ENCODE peak calls at places on chromosomes 12 and 14, in six cellular contexts. G is A549, S is transverse colon, E is H1, C is tibial nerve, X is sigmoid colon. L is an unnamed sample.
A peak's percentile ranks its signal among the peaks of the same experiment; 100 is the strongest.

GRCh38 chr14:31939934-31940333 is 137.2 kb upstream of the ARHGAP5 start:
- DNase-seq in E (no peak), X (no peak), C (no peak), S (no peak), G (no peak), L (no peak)

GRCh38 chr14:101600336-101600890 is 39.1 kb downstream of the DIO3 start:
- DNase-seq in G (no peak), E (no peak), S (no peak), C (no peak), X (no peak), L (peak; percentile 31)

GRCh38 chr12:80702889-80703605 is 4.4 kb upstream of the MYF6 start:
- DNase-seq in G (no peak), C (no peak), X (no peak), S (no peak), E (no peak), L (no peak)

GRCh38 chr14:104317975-104318557 is 179.7 kb downstream of the KIF26A start:
- DNase-seq in E (no peak), C (no peak), S (no peak), G (no peak), X (no peak), L (peak; percentile 72)

GRCh38 chr12:65999564-66000280 is 130.8 kb downstream of the LLPH start:
- DNase-seq in C (no peak), G (no peak), S (no peak), X (no peak), E (no peak), L (no peak)

GRCh38 chr14:104385189-104386135 is 194.1 kb upstream of the C14orf180 start:
- DNase-seq in S (peak; percentile 4), G (no peak), X (peak; percentile 37), E (no peak), C (no peak), L (peak; percentile 44)

GRCh38 chr12:100229876-100230275 is 29.3 kb downstream of the ACTR6 start:
- DNase-seq in G (no peak), S (no peak), E (no peak), X (no peak), C (no peak), L (no peak)

GRCh38 chr12:121218588-121219352 is 8.8 kb downstream of the P2RX4 start:
- DNase-seq in S (peak; percentile 40), E (no peak), G (no peak), X (no peak), C (no peak), L (no peak)

GRCh38 chr14:104633276-104633861 is 28.8 kb upstream of the TMEM179 start:
- DNase-seq in S (no peak), X (peak; percentile 68), C (no peak), E (no peak), G (no peak), L (no peak)

GRCh38 chr12:2894961-2895360 is 4.3 kb downstream of the TULP3 start:
- DNase-seq in X (peak; percentile 28), C (no peak), E (no peak), G (no peak), S (no peak), L (no peak)

GRCh38 chr12:57489157-57489641 is 1.3 kb downstream of the MARS1 start:
- DNase-seq in E (no peak), C (no peak), S (no peak), G (no peak), X (no peak), L (no peak)

GRCh38 chr14:89870335-89870734 is 84.2 kb downstream of the EFCAB11 start:
- DNase-seq in G (no peak), S (no peak), C (no peak), X (no peak), E (no peak), L (no peak)

GRCh38 chr12:108777156-108777555 is 45.8 kb upstream of the CORO1C start:
- DNase-seq in C (no peak), X (no peak), S (no peak), G (no peak), E (no peak), L (no peak)

GRCh38 chr12:108772247-108772646 is 40.9 kb upstream of the CORO1C start:
- DNase-seq in C (no peak), X (no peak), S (peak; percentile 49), G (no peak), E (no peak), L (no peak)

GRCh38 chr12:108770963-108771362 is 39.6 kb upstream of the CORO1C start:
- DNase-seq in C (no peak), S (no peak), E (no peak), X (no peak), G (no peak), L (no peak)

GRCh38 chr12:108772896-108773797 is 41.8 kb upstream of the CORO1C start:
- DNase-seq in E (no peak), X (no peak), C (no peak), G (no peak), S (no peak), L (no peak)

GRCh38 chr12:108773798-108774788 is 42.8 kb upstream of the CORO1C start:
- DNase-seq in S (peak; percentile 78), C (peak; percentile 70), G (peak; percentile 51), E (no peak), X (peak; percentile 96), L (peak; percentile 93)
- TF ChIP-seq EP300 in S (peak; percentile 99), C (peak; percentile 99), G (no peak), E (no peak), X (peak; percentile 94), L (peak; percentile 98)

DNA sequence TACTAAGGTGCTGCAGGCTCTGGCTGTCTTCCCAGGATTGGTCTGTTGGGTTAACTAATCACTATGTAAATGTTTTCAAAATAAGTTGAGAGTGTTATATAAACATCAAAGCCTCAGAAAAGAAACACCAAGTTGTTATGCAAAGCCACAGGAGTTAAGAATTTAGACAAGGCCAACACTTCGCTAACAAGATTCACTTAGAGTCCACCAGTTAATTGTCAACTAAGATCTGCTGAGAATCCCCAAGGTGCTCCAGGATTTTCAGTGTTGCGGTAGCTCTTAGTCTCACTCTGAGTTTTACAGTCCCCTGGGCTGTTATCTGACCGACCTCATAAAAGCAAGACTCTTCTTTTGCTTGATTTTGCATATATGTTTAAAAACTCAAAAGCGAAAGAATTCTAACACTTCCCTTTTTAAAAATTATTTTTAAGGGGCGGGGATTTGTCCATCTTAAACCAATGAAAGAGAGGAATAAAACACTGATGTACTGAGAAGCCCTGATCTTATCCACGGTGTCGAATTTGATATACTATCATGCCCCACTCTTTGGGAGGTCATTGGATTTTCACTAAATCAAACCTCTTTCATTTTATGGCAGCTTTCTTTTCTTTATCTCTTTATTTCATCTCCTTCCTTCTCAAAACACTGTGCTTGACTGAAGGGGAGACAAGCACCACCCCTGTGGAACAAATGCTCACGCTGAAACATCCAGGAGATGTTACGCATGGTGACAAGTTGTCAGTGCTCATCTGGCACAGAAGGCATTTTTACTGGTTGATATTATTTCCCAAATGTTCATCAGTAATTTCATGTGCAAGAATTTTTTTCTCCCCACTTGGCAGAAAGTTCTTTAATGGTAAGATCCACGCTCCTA is 7.0 kb downstream of the NIN start:
- DNase-seq in G (no peak), X (no peak), C (no peak), E (no peak), S (no peak), L (no peak)
- TF ChIP-seq EP300 in G (no peak), X (no peak), C (no peak), E (no peak), S (no peak), L (no peak)

DNA sequence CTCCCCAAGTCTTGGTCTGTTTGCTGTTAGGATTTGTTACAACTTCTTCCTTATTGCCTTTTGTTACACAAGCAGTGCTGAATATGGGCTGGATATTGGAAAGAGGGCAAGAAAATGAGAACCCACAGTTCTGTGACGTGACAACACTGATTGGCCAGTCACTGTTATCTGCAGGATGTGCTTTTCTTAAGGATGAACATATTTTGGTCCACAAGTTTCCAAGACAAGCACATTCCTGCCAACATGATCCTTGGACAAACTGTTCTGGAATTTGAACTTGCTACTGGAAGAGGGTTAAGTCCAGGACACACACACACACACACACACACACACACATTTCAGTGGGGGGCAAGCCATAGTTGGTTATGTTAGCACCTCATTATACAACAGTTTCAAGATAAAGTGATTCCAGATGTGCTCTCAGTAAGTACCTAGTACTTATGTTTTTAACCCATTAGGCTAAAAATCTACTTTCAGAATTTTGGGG is 16.6 kb upstream of the SLC38A2 start:
- DNase-seq in G (no peak), C (peak; percentile 88), E (no peak), S (no peak), X (no peak), L (no peak)
- TF ChIP-seq EP300 in G (no peak), C (peak; percentile 96), E (no peak), S (no peak), X (no peak), L (peak; percentile 23)

GRCh38 chr12:43241971-43242370 is 310.0 kb downstream of the ADAMTS20 start:
- DNase-seq in E (no peak), X (no peak), S (no peak), C (no peak), G (no peak), L (no peak)

GRCh38 chr12:43237238-43237879 is 314.6 kb downstream of the ADAMTS20 start:
- DNase-seq in S (no peak), C (no peak), X (no peak), G (no peak), E (no peak), L (no peak)

GRCh38 chr12:43233861-43234260 is 318.1 kb downstream of the ADAMTS20 start:
- DNase-seq in C (no peak), X (no peak), S (no peak), G (no peak), E (no peak), L (no peak)

DNA sequence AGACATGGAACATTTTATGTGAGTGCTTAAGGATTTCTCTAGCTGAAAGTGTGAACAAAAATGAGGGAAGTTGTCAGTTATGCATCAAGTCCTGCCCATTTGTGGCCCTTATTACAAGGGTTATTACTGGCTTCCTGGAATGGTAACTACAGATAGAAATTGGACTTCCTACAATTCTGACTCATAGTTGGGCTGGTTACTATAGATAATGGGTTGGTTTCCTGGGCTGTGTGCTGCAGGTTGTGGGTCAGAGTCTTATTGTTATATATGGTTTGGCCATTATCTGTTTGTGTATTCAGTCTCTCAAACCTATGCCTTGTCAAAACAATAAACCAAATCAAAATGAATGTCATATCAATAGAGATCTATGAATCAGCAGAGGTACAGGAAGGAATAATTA is 313.7 kb downstream of the ADAMTS20 start:
- DNase-seq in S (no peak), G (no peak), E (no peak), X (no peak), C (no peak), L (no peak)
- TF ChIP-seq EP300 in S (no peak), G (no peak), E (no peak), X (no peak), C (no peak), L (no peak)

GRCh38 chr12:70052931-70053497 is 190.2 kb upstream of the CNOT2 start:
- DNase-seq in E (no peak), C (peak; percentile 68), G (peak; percentile 28), S (peak; percentile 59), X (peak; percentile 76), L (no peak)
- TF ChIP-seq EP300 in E (no peak), C (peak; percentile 74), G (no peak), S (no peak), X (no peak), L (no peak)

DNA sequence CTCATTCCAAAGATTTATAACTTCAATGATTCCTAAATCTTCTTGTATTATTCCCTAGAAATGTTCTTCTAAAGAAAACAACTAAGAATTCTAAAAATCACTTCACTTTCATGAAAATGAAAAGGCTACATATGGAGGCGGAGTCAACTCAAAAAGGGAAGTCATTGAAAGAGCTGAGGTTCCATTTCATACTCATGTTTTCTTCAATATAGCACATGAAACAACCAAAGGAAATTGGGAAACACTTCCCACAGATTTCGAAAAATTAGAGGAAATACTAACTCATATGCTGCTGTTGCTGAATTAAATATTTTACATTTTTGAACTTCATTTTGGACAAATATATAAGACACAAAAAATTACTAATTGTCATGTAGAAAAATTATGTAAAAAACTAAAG is at the start of gene CD163:
- DNase-seq in S (no peak), C (no peak), E (no peak), G (no peak), X (no peak), L (no peak)
- TF ChIP-seq EP300 in S (no peak), C (peak; percentile 76), E (no peak), G (no peak), X (no peak), L (no peak)